ENCODE peak calls at places on chromosomes 16 and 17, in six cellular contexts. B is glutamatergic neuron; H is activated CD8-positive, alpha-beta T cell treated with anti-CD3 and anti-CD28 coated beads for 36 hours; D is breast epithelium; P is osteocyte; X is lower leg skin. E is an unnamed sample.

GRCh38 chr17:60602385-60602742 is 2.4 kb downstream of the PPM1D start:
- DNase-seq in B (no peak), H (no peak), D (no peak), P (no peak), X (no peak), E (no peak)

GRCh38 chr17:13825526-13826040 is 223.9 kb upstream of the HS3ST3A1 start:
- DNase-seq in B (no peak), H (no peak), D (no peak), P (no peak), X (no peak), E (no peak)

GRCh38 chr17:76974721-76975120 is 106.5 kb downstream of the MGAT5B start:
- DNase-seq in B (no peak), H (no peak), D (no peak), P (no peak), X (no peak), E (no peak)

GRCh38 chr16:55913717-55914116 is 38.5 kb upstream of the CES5A start:
- DNase-seq in B (no peak), H (no peak), D (no peak), P (no peak), X (peak), E (no peak)

GRCh38 chr17:78365561-78366108 is 5.8 kb upstream of the SOCS3 start:
- DNase-seq in B (no peak), H (no peak), D (no peak), P (peak), X (no peak), E (no peak)

GRCh38 chr17:2179615-2180295 is 123.8 kb downstream of the SMG6 start:
- DNase-seq in B (no peak), H (no peak), D (peak), P (peak), X (peak), E (no peak)

GRCh38 chr16:27512061-27512460 is 37.7 kb downstream of the GTF3C1 start:
- DNase-seq in B (no peak), H (no peak), D (no peak), P (no peak), X (no peak), E (no peak)

GRCh38 chr17:66593116-66593515 is 241.8 kb upstream of the CACNG5 start:
- DNase-seq in B (no peak), H (no peak), D (no peak), P (peak), X (no peak), E (no peak)

GRCh38 chr17:59175076-59175475 is 19.5 kb downstream of the PRR11 start:
- DNase-seq in B (no peak), H (no peak), D (no peak), P (no peak), X (no peak), E (no peak)

GRCh38 chr16:15778204-15778743 is 78.6 kb downstream of the MYH11 start:
- DNase-seq in B (no peak), H (no peak), D (no peak), P (no peak), X (no peak), E (no peak)

GRCh38 chr17:74059471-74059870 is 144.0 kb upstream of the RPL38 start:
- DNase-seq in B (no peak), H (no peak), D (no peak), P (no peak), X (no peak), E (no peak)

GRCh38 chr16:16045879-16046278 is 96.5 kb downstream of the ABCC1 start:
- DNase-seq in B (peak), H (peak), D (no peak), P (no peak), X (no peak), E (no peak)

GRCh38 chr17:1611715-1612114 is 16.9 kb downstream of the SLC43A2 start:
- DNase-seq in B (no peak), H (no peak), D (no peak), P (no peak), X (no peak), E (no peak)

GRCh38 chr16:1960665-1961630 is 1.6 kb downstream of the NDUFB10 start:
- DNase-seq in B (peak), H (peak), D (no peak), P (no peak), X (no peak), E (no peak)

GRCh38 chr17:8668181-8668740 is 37.7 kb upstream of the MYH10 start:
- DNase-seq in B (no peak), H (no peak), D (no peak), P (no peak), X (no peak), E (no peak)

GRCh38 chr16:89057738-89058137 is 35.9 kb upstream of the ACSF3 start:
- DNase-seq in B (no peak), H (no peak), D (no peak), P (no peak), X (no peak), E (no peak)

GRCh38 chr16:85077576-85078125 is 34.6 kb downstream of the CIBAR2 start:
- DNase-seq in B (no peak), H (no peak), D (no peak), P (no peak), X (no peak), E (no peak)

GRCh38 chr16:19113577-19114358 is at the start of gene ITPRIPL2:
- DNase-seq in B (peak), H (no peak), D (peak), P (peak), X (peak), E (peak)

GRCh38 chr17:66990047-66990446 is 25.5 kb downstream of the CACNG4 start:
- DNase-seq in B (no peak), H (no peak), D (no peak), P (no peak), X (no peak), E (no peak)

GRCh38 chr17:28335959-28336871 is 654 bp downstream of the TNFAIP1 start:
- DNase-seq in B (peak), H (peak), D (peak), P (no peak), X (peak), E (no peak)

GRCh38 chr16:46972429-46972970 is 974 bp downstream of the DNAJA2 start:
- DNase-seq in B (no peak), H (no peak), D (no peak), P (peak), X (no peak), E (no peak)

GRCh38 chr17:1223662-1224061 is 43.9 kb upstream of the ABR start:
- DNase-seq in B (no peak), H (no peak), D (no peak), P (no peak), X (no peak), E (no peak)

GRCh38 chr17:35898283-35899070 is 18.3 kb upstream of the CCL5 start:
- DNase-seq in B (no peak), H (peak), D (no peak), P (no peak), X (no peak), E (no peak)

GRCh38 chr16:2035431-2036199 is 8.9 kb downstream of the NHERF2 start:
- DNase-seq in B (no peak), H (no peak), D (no peak), P (peak), X (no peak), E (no peak)

GRCh38 chr16:84357191-84357651 is 11.1 kb upstream of the ATP2C2 start:
- DNase-seq in B (no peak), H (peak), D (no peak), P (no peak), X (no peak), E (no peak)

GRCh38 chr16:49838361-49838638 is 17.6 kb downstream of the ZNF423 start:
- DNase-seq in B (no peak), H (no peak), D (no peak), P (no peak), X (no peak), E (no peak)

GRCh38 chr16:56594292-56594619 is 4.9 kb downstream of the MT3 start:
- DNase-seq in B (no peak), H (no peak), D (no peak), P (no peak), X (no peak), E (no peak)

GRCh38 chr16:83393196-83393981 is 414.4 kb upstream of the HSBP1 start:
- DNase-seq in B (no peak), H (no peak), D (no peak), P (no peak), X (no peak), E (no peak)

GRCh38 chr16:88700636-88701482 is 5.3 kb downstream of the RNF166 start:
- DNase-seq in B (no peak), H (peak), D (peak), P (peak), X (peak), E (no peak)

GRCh38 chr16:11794447-11794846 is 2.6 kb downstream of the ZC3H7A start:
- DNase-seq in B (no peak), H (no peak), D (no peak), P (no peak), X (no peak), E (no peak)

GRCh38 chr16:89409161-89409711 is 81.1 kb downstream of the ANKRD11 start:
- DNase-seq in B (no peak), H (peak), D (no peak), P (no peak), X (no peak), E (no peak)

GRCh38 chr16:727291-727977 is 528 bp downstream of the HAGHL start:
- DNase-seq in B (no peak), H (peak), D (no peak), P (no peak), X (no peak), E (no peak)

GRCh38 chr17:36183001-36183810 is 6.8 kb upstream of the TBC1D3B start:
- DNase-seq in B (peak), H (no peak), D (peak), P (peak), X (no peak), E (peak)

GRCh38 chr16:54453863-54454262 is 167.3 kb upstream of the IRX3 start:
- DNase-seq in B (no peak), H (no peak), D (no peak), P (no peak), X (no peak), E (no peak)

GRCh38 chr17:27466748-27467375 is 10.6 kb downstream of the KSR1 start:
- DNase-seq in B (no peak), H (peak), D (no peak), P (no peak), X (no peak), E (no peak)

GRCh38 chr17:79984045-79984840 is 51.4 kb downstream of the TBC1D16 start:
- DNase-seq in B (no peak), H (no peak), D (no peak), P (no peak), X (no peak), E (no peak)

GRCh38 chr17:7440113-7440822 is 956 bp downstream of the FGF11 start:
- DNase-seq in B (peak), H (peak), D (peak), P (no peak), X (no peak), E (no peak)

GRCh38 chr17:57948555-57949420 is 6.4 kb downstream of the CUEDC1 start:
- DNase-seq in B (no peak), H (peak), D (no peak), P (no peak), X (no peak), E (no peak)

GRCh38 chr17:48052956-48053757 is 5.0 kb downstream of the NFE2L1 start:
- DNase-seq in B (peak), H (no peak), D (no peak), P (peak), X (peak), E (no peak)
- TF ChIP-seq CTCF in B (no peak), H (no peak), D (no peak), P (peak), X (no peak), E (no peak)

GRCh38 chr16:21001262-21001661 is 100.7 kb downstream of the LYRM1 start:
- DNase-seq in B (peak), H (peak), D (no peak), P (no peak), X (no peak), E (no peak)
- TF ChIP-seq CTCF in B (no peak), H (peak), D (no peak), P (peak), X (no peak), E (peak)

GRCh38 chr17:42783778-42784138 is 3.3 kb downstream of the WNK4 start:
- DNase-seq in B (no peak), H (no peak), D (no peak), P (no peak), X (no peak), E (no peak)
- TF ChIP-seq CTCF in B (no peak), H (no peak), D (no peak), P (no peak), X (no peak), E (no peak)

DNA sequence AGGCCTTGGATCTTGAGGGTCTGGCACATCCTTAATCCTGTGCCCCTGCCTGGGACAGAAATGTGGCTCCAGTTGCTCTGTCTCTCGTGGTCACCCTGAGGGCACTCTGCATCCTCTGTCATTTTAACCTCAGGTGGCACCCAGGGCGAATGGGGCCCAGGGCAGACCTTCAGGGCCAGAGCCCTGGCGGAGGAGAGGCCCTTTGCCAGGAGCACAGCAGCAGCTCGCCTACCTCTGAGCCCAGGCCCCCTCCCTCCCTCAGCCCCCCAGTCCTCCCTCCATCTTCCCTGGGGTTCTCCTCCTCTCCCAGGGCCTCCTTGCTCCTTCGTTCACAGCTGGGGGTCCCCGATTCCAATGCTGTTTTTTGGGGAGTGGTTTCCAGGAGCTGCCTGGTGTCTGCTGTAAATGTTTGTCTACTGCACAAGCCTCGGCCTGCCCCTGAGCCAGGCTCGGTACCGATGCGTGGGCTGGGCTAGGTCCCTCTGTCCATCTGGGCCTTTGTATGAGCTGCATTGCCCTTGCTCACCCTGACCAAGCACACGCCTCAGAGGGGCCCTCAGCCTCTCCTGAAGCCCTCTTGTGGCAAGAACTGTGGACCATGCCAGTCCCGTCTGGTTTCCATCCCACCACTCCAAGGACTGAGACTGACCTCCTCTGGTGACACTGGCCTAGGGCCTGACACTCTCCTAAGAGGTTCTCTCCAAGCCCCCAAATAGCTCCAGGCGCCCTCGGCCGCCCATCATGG is 4.0 kb upstream of the ADGRG3 start:
- DNase-seq in B (no peak), H (no peak), D (no peak), P (no peak), X (no peak), E (no peak)
- TF ChIP-seq CTCF in B (no peak), H (no peak), D (no peak), P (no peak), X (no peak), E (no peak)

DNA sequence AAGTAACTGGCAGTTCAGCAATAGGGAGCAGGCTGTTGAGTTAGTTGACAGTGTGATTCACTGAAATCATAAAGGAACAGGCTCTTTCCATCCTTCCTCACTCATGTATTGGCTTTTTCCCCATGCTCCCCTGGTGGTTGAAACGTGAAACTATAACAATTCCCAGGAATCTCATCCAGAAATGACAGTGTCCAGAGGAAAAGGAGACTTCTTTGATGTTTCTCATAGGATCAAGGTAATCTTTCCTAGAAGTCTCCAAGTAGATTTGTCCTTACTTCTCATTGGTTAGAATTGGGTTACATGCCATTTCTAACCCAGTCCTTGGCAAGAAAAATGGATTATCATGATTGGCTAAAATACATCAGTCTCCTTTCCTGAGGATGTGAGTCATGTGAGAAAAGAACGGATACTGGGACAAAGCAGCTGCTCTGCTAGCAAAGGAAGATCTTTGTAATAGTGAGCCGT is 14.4 kb downstream of the TTC19 start:
- DNase-seq in B (no peak), H (no peak), D (no peak), P (no peak), X (no peak), E (no peak)
- TF ChIP-seq CTCF in B (peak), H (no peak), D (peak), P (peak), X (no peak), E (peak)

GRCh38 chr17:43950554-43950953 is 3.2 kb downstream of the PYY start:
- DNase-seq in B (no peak), H (no peak), D (no peak), P (no peak), X (no peak), E (no peak)

GRCh38 chr17:43952351-43952723 is 1.4 kb downstream of the PYY start:
- DNase-seq in B (no peak), H (no peak), D (no peak), P (no peak), X (no peak), E (no peak)

GRCh38 chr17:43951750-43952149 is 2.0 kb downstream of the PYY start:
- DNase-seq in B (no peak), H (no peak), D (no peak), P (no peak), X (no peak), E (no peak)

GRCh38 chr17:43946766-43947165 is 4.5 kb upstream of the PPY start:
- DNase-seq in B (no peak), H (no peak), D (no peak), P (no peak), X (no peak), E (no peak)

DNA sequence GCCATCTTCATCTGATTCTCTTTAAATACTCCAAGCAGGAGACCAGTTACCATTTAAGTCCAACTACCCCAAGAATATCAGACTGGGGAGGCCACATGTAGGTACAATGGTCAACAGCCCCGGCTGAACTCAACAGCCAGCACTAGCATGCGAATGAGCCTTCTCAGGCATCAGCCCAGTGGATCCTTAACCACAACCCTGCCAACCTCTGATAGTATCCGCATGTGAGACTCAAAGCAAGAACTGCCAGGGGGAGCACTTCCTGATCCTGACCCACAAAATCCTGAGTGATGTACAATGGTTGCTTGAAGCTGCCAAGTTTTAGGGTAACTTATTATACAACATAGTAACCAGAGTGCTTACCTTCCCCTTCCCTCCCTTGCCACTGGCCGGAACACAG is 4.0 kb downstream of the PYY start:
- DNase-seq in B (no peak), H (no peak), D (no peak), P (no peak), X (no peak), E (no peak)
- TF ChIP-seq CTCF in B (no peak), H (no peak), D (no peak), P (no peak), X (no peak), E (no peak)

GRCh38 chr17:46027326-46028325 is 28.6 kb downstream of the STH start:
- DNase-seq in B (no peak), H (no peak), D (no peak), P (no peak), X (no peak), E (no peak)

GRCh38 chr17:46026045-46026814 is 27.2 kb downstream of the STH start:
- DNase-seq in B (no peak), H (no peak), D (no peak), P (no peak), X (peak), E (no peak)

GRCh38 chr17:46025510-46025909 is 26.5 kb downstream of the STH start:
- DNase-seq in B (no peak), H (no peak), D (no peak), P (no peak), X (no peak), E (no peak)

GRCh38 chr17:46028374-46028773 is 29.3 kb downstream of the STH start:
- DNase-seq in B (no peak), H (no peak), D (no peak), P (no peak), X (no peak), E (no peak)

DNA sequence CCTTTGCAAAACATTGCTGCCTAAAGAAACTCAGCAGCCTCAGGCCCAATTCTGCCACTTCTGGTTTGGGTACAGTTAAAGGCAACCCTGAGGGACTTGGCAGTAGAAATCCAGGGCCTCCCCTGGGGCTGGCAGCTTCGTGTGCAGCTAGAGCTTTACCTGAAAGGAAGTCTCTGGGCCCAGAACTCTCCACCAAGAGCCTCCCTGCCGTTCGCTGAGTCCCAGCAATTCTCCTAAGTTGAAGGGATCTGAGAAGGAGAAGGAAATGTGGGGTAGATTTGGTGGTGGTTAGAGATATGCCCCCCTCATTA is 27.7 kb downstream of the STH start:
- DNase-seq in B (no peak), H (no peak), D (no peak), P (no peak), X (no peak), E (no peak)
- TF ChIP-seq CTCF in B (no peak), H (no peak), D (no peak), P (no peak), X (no peak), E (no peak)

E was measured in type B pancreatic cell.